ENCODE peak calls at places on chromosomes 3 and 15, in five cellular contexts. Q, Z, T, V and U are unnamed samples.
A peak's percentile ranks its signal among the peaks of the same experiment; 100 is the strongest.

GRCh38 chr3:130688015-130688414 is 58.6 kb downstream of the PIK3R4 start:
- DNase-seq in Z (no peak), V (no peak), Q (no peak), T (no peak), U (no peak)

GRCh38 chr15:44157679-44158078 is 37.4 kb downstream of the FRMD5 start:
- DNase-seq in Q (peak; percentile 85), V (peak; percentile 96), T (no peak), Z (no peak), U (no peak)

GRCh38 chr15:66923438-66923881 is 141.9 kb upstream of the SMAD3 start:
- DNase-seq in Q (no peak), Z (peak; percentile 90), T (no peak), V (no peak), U (peak; percentile 31)

GRCh38 chr3:142947799-142948575 is 15.5 kb downstream of the PAQR9 start:
- DNase-seq in T (no peak), V (peak; percentile 6), Z (peak; percentile 34), Q (no peak), U (no peak)

GRCh38 chr3:196135693-196136639 is 54.1 kb upstream of the TFRC start:
- DNase-seq in V (no peak), Z (peak; percentile 53), Q (no peak), T (no peak), U (no peak)

GRCh38 chr3:37465174-37465573 is 290.8 kb upstream of the LRRFIP2 start:
- DNase-seq in Q (no peak), V (no peak), T (no peak), Z (no peak), U (no peak)

GRCh38 chr15:72907733-72908132 is 124.2 kb upstream of the ADPGK start:
- DNase-seq in Q (peak; percentile 42), V (no peak), T (no peak), Z (no peak), U (no peak)

GRCh38 chr15:41043276-41043675 is 72.8 kb downstream of the INO80 start:
- DNase-seq in Q (peak; percentile 52), T (no peak), V (peak; percentile 67), Z (no peak), U (no peak)

GRCh38 chr3:66934041-66934440 is 64.1 kb upstream of the KBTBD8 start:
- DNase-seq in V (no peak), Z (no peak), T (no peak), Q (no peak), U (no peak)

GRCh38 chr3:113436794-113437193 is 4.5 kb downstream of the CFAP44 start:
- DNase-seq in T (no peak), Z (peak; percentile 8), V (peak; percentile 86), Q (peak; percentile 25), U (no peak)

GRCh38 chr3:184016820-184017671 is 638 bp downstream of the ABCC5 start:
- DNase-seq in V (peak; percentile 32), Z (peak; percentile 69), T (no peak), Q (peak; percentile 57), U (peak; percentile 58)

GRCh38 chr3:177150970-177151627 is 46.2 kb downstream of the TBL1XR1 start:
- DNase-seq in V (peak; percentile 93), T (no peak), Z (no peak), Q (peak; percentile 81), U (no peak)

GRCh38 chr15:85582719-85583089 is 202.3 kb downstream of the AKAP13 start:
- DNase-seq in Z (no peak), Q (peak; percentile 33), V (peak; percentile 46), T (no peak), U (no peak)

GRCh38 chr15:31437686-31438085 is 111.1 kb downstream of the KLF13 start:
- DNase-seq in Z (no peak), Q (no peak), T (no peak), V (no peak), U (no peak)

GRCh38 chr15:90749754-90750153 is 32.6 kb downstream of the BLM start:
- DNase-seq in Z (peak; percentile 22), V (no peak), T (no peak), Q (no peak), U (no peak)

GRCh38 chr3:107674371-107674770 is 151.6 kb downstream of the BBX start:
- DNase-seq in Q (no peak), Z (no peak), T (no peak), V (peak; percentile 47), U (no peak)

GRCh38 chr15:29774900-29775299 is 47.4 kb downstream of the TJP1 start:
- DNase-seq in Z (no peak), T (no peak), Q (peak; percentile 72), V (peak; percentile 86), U (no peak)

GRCh38 chr3:115792206-115792955 is 169.1 kb downstream of the GAP43 start:
- DNase-seq in Q (peak; percentile 29), Z (no peak), T (no peak), V (peak; percentile 52), U (no peak)

GRCh38 chr15:65366122-65366892 is 11.5 kb downstream of the IGDCC3 start:
- DNase-seq in T (no peak), V (no peak), Z (peak; percentile 38), Q (no peak), U (no peak)

GRCh38 chr15:75198560-75199346 is 2.9 kb upstream of the C15orf39 start:
- DNase-seq in T (no peak), V (peak; percentile 49), Z (peak; percentile 61), Q (peak; percentile 55), U (no peak)

GRCh38 chr3:107522510-107523360 is at the start of gene BBX:
- DNase-seq in T (peak; percentile 80), V (peak; percentile 97), Z (peak; percentile 97), Q (peak; percentile 98), U (peak; percentile 91)

GRCh38 chr15:44101286-44101685 is 93.8 kb downstream of the FRMD5 start:
- DNase-seq in T (no peak), Q (no peak), V (no peak), Z (no peak), U (no peak)

GRCh38 chr3:69353492-69353891 is 32.4 kb downstream of the FRMD4B start:
- DNase-seq in Z (no peak), V (no peak), Q (no peak), T (no peak), U (no peak)

GRCh38 chr15:66757030-66757429 is 55.0 kb downstream of the SMAD6 start:
- DNase-seq in T (no peak), Z (no peak), V (no peak), Q (no peak), U (no peak)

GRCh38 chr3:23592961-23593931 is 212.5 kb upstream of the UBE2E1 start:
- DNase-seq in Z (no peak), T (no peak), Q (no peak), V (no peak), U (no peak)

GRCh38 chr3:136995652-136996051 is 37.9 kb downstream of the IL20RB start:
- DNase-seq in T (no peak), Z (no peak), Q (no peak), V (no peak), U (no peak)

GRCh38 chr15:97791824-97792792 is 168.4 kb upstream of the ARRDC4 start:
- DNase-seq in Z (peak; percentile 39), Q (no peak), T (no peak), V (no peak), U (no peak)

DNA sequence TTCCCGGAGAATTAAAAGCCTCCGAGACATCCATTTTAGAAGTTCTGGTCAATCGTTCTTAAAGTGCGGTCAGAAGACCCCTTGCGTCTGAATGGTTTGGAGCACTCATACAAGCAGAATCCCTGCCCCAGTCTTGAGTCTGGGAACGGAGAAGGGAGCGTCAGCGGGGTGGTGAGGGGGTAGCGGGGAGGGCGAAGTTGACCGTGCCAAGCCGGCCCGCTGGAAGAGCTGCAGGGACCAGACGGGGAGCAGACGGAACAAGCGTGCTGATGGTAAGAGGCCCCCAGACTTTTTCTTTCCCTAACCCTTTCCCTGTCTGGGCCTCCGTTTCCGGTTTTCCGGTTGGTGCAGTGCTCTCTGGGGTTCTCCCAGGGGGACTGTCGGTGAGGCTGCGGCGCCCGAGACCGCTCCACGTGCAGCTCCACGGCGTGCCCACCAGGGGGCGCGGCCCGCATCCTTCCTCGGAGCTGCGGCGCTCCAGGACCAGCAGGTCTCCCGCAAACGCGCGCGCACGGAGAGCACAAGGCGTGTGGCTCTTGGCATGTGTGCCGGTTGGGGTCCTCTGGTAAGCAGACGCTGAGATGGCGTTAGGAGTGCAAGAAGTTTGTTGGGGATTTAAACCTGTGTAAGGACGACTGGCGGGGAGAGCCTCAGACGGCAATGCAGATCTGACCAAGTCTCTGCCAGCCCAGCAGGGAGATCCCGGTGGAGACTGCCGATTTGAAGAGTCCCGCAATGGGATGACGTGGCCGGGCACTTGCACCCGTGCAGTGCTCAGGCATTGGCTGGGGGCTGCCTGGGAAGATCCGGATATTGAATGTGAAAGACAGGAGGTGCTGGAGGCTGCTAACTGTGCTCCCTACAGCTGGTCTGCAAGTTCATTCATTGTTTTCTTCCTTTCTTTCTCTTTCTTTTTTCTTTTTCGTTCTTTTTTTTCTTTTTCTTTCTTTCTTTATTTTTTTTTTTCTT is 19.2 kb upstream of the CORO2B start:
- DNase-seq in Z (peak; percentile 93), V (peak; percentile 70), T (peak; percentile 80), Q (peak; percentile 84), U (peak; percentile 86)
- H4K8ac ChIP-seq in Z (no peak overlapping the region), V (peak overlapping the region; percentile 84), T (no peak overlapping the region), Q (peak overlapping the region; percentile 90), U (no peak overlapping the region)

GRCh38 chr3:135055449-135055848 is 260.4 kb downstream of the EPHB1 start:
- DNase-seq in V (no peak), T (no peak), Q (no peak), Z (no peak), U (no peak)
- H2BK15ac ChIP-seq in V (no peak overlapping the region), T (no peak overlapping the region), Q (no peak overlapping the region), Z (no peak overlapping the region), U (no peak overlapping the region)

GRCh38 chr3:99170867-99171517 is 269.5 kb upstream of the DCBLD2 start:
- DNase-seq in Z (no peak), T (no peak), V (no peak), Q (no peak), U (no peak)
- H4K8ac ChIP-seq in Z (no peak overlapping the region), T (no peak overlapping the region), V (no peak overlapping the region), Q (no peak overlapping the region), U (no peak overlapping the region)

DNA sequence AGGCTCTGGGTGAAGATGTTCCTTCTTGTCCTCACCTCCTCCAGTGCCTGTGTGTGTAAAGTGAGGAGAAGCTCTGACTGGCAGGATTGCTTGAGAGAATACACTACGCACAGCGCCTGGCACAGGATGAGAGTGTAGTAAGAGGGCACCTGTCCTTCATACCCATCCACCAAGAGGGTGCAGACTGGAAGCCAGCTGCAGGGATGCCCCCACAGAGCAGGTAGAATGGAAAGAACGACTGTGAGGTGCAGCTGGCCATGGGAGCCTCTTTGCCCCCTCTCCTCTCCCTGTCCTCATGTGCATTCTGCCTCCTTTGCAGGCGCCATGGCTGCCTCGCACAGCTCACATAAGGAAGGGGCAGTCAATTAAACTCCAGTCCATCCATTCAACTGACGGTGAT is 12.3 kb downstream of the FBXL22 start:
- DNase-seq in V (no peak), Q (no peak), T (no peak), Z (no peak), U (no peak)
- H2BK15ac ChIP-seq in V (no peak overlapping the region), Q (no peak overlapping the region), T (no peak overlapping the region), Z (no peak overlapping the region), U (no peak overlapping the region)

GRCh38 chr15:59104912-59105732 is at the start of gene CCNB2:
- DNase-seq in Z (peak; percentile 98), Q (peak; percentile 96), T (peak; percentile 79), V (peak; percentile 94), U (peak; percentile 90)
- H4K8ac ChIP-seq in Z (no peak within 1 kb of the TSS), Q (peak within 1 kb of the TSS; percentile 75), T (peak within 1 kb of the TSS; percentile 82), V (peak within 1 kb of the TSS; percentile 93), U (no peak within 1 kb of the TSS)

GRCh38 chr3:126912491-126913195 is 70.3 kb upstream of the PLXNA1 start:
- DNase-seq in Z (no peak), Q (no peak), T (no peak), V (no peak), U (no peak)
- H2BK15ac ChIP-seq in Z (no peak overlapping the region), Q (peak overlapping the region; percentile 26), T (no peak overlapping the region), V (no peak overlapping the region), U (no peak overlapping the region)